ENCODE peak calls at places on chromosomes 6 and 20, in six cellular contexts. V is Calu3, N is kidney epithelial cell, Y is RWPE1, P is mesothelial cell of epicardium, J is mucosa of descending colon. F is an unnamed sample.

GRCh38 chr6:47646689-47647088 is 51.7 kb upstream of the ADGRF4 start:
- DNase-seq in V (no peak), N (no peak), Y (no peak), P (no peak), J (peak; percentile 21), F (no peak)

GRCh38 chr6:26454641-26455040 is 3.1 kb upstream of the BTN2A1 start:
- DNase-seq in V (no peak), N (no peak), Y (no peak), P (no peak), J (no peak), F (no peak)

GRCh38 chr6:52617087-52617486 is 40.2 kb upstream of the TRAM2 start:
- DNase-seq in V (no peak), N (no peak), Y (no peak), P (no peak), J (no peak), F (no peak)

GRCh38 chr6:19033683-19034082 is 646.5 kb downstream of the RNF144B start:
- DNase-seq in V (no peak), N (no peak), Y (no peak), P (no peak), J (no peak), F (no peak)

GRCh38 chr6:144898052-144898689 is 613.0 kb downstream of the UTRN start:
- DNase-seq in V (no peak), N (peak; percentile 26), Y (peak; percentile 54), P (no peak), J (no peak), F (no peak)

GRCh38 chr20:57388953-57389694 is 2.1 kb upstream of the RBM38 start:
- DNase-seq in V (peak; percentile 92), N (no peak), Y (peak; percentile 83), P (no peak), J (peak; percentile 87), F (peak; percentile 60)

GRCh38 chr20:48818481-48818987 is 9.3 kb downstream of the PREX1 start:
- DNase-seq in V (no peak), N (no peak), Y (no peak), P (no peak), J (no peak), F (no peak)

GRCh38 chr6:53431704-53432103 is 83.0 kb upstream of the ELOVL5 start:
- DNase-seq in V (no peak), N (no peak), Y (no peak), P (no peak), J (no peak), F (no peak)

GRCh38 chr6:144012534-144012933 is 4.5 kb upstream of the PLAGL1 start:
- DNase-seq in V (no peak), N (no peak), Y (no peak), P (no peak), J (no peak), F (no peak)

GRCh38 chr20:1075564-1075963 is 42.8 kb upstream of the PSMF1 start:
- DNase-seq in V (no peak), N (no peak), Y (no peak), P (no peak), J (no peak), F (no peak)

GRCh38 chr6:12577124-12577845 is 139.3 kb upstream of the PHACTR1 start:
- DNase-seq in V (no peak), N (peak; percentile 76), Y (peak; percentile 26), P (no peak), J (no peak), F (no peak)

GRCh38 chr6:56808871-56809359 is 146.0 kb upstream of the BEND6 start:
- DNase-seq in V (peak; percentile 31), N (no peak), Y (peak; percentile 47), P (no peak), J (no peak), F (no peak)

GRCh38 chr6:15643542-15643941 is 19.3 kb downstream of the DTNBP1 start:
- DNase-seq in V (no peak), N (no peak), Y (no peak), P (no peak), J (no peak), F (no peak)

GRCh38 chr6:15644904-15645303 is 17.9 kb downstream of the DTNBP1 start:
- DNase-seq in V (no peak), N (no peak), Y (no peak), P (no peak), J (no peak), F (no peak)

GRCh38 chr6:15638373-15638772 is 24.5 kb downstream of the DTNBP1 start:
- DNase-seq in V (no peak), N (no peak), Y (no peak), P (no peak), J (no peak), F (no peak)

DNA sequence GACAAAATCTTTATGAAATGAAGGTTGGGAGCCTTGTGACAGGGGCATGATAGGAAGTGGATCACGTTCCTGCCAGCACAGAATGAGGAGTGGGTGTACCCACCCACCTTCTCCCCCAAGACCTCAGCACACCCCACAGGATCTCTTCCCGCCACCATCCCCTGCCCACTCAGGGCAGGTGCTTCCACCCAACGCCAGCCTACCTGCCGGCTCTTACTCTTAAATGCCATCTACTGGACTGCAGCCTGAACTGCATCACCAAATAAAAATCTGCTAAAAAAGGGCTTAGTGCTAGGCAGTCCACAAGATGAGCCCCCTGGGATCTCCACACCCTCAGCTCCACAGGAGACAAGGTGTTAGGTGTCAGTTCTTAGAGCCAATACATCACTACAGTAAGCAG is 20.6 kb downstream of the DTNBP1 start:
- DNase-seq in V (no peak), N (no peak), Y (no peak), P (no peak), J (no peak), F (no peak)
- TF ChIP-seq CTCF in V (peak; percentile 40), N (peak; percentile 20), Y (no peak), P (no peak), J (no peak), F (no peak)

DNA sequence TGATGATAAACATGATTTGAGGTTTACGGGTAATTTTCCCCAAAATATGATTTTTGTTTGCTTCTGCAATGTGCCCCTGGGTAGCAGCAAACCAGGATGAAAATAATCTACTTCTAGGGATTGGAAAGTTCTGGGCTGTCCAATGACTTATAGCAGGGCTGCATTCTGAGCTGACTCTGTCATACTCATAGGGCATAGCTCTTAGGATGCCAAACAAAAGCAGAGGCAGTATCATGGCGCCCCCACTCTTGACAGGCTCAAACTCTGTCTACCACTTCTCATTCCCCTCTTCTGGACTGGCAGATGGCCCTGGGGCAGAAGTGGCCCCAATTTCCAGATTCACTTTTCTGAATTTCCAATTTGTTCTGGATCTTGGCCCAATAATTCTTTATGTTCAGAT is 10.3 kb downstream of the SERPINB1 start:
- DNase-seq in V (no peak), N (no peak), Y (no peak), P (no peak), J (no peak), F (no peak)
- TF ChIP-seq CTCF in V (no peak), N (no peak), Y (no peak), P (no peak), J (no peak), F (no peak)

GRCh38 chr6:164007881-164008280 is 593.4 kb downstream of the QKI start:
- DNase-seq in V (no peak), N (no peak), Y (no peak), P (no peak), J (no peak), F (no peak)
- TF ChIP-seq CTCF in V (no peak), N (no peak), Y (no peak), P (no peak), J (no peak), F (no peak)

DNA sequence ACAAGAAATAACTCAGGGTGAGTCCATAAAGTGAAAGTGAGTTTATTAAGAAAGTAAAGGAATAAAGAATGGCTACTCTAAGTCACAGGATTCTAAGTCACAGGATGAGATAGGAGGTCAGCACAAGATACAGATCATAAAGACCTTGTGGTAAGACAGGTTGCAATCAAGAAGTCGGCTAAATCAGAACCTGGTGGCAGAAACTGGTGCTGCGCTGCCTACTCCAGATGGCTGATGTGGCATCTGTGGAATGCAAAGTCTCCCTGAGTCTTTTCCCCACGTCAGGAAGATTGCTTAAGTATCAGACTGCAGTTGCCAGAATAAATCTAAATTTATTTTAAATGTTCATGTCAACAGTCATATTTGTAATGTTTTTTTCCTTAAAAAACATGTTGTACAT is 10.7 kb upstream of the KCNK15 start:
- DNase-seq in V (peak; percentile 55), N (no peak), Y (peak; percentile 76), P (no peak), J (no peak), F (no peak)
- TF ChIP-seq CTCF in V (peak; percentile 41), N (peak; percentile 24), Y (peak; percentile 19), P (peak; percentile 12), J (no peak), F (no peak)

GRCh38 chr20:54456972-54457371 is 18.4 kb upstream of the DOK5 start:
- DNase-seq in V (no peak), N (no peak), Y (no peak), P (no peak), J (no peak), F (no peak)
- TF ChIP-seq CTCF in V (no peak), N (peak; percentile 3), Y (no peak), P (no peak), J (no peak), F (no peak)

GRCh38 chr20:3777726-3778629 is 3.3 kb downstream of the SPEF1 start:
- DNase-seq in V (peak; percentile 39), N (no peak), Y (peak; percentile 63), P (no peak), J (peak; percentile 61), F (no peak)
- TF ChIP-seq CTCF in V (no peak), N (no peak), Y (no peak), P (no peak), J (no peak), F (no peak)

DNA sequence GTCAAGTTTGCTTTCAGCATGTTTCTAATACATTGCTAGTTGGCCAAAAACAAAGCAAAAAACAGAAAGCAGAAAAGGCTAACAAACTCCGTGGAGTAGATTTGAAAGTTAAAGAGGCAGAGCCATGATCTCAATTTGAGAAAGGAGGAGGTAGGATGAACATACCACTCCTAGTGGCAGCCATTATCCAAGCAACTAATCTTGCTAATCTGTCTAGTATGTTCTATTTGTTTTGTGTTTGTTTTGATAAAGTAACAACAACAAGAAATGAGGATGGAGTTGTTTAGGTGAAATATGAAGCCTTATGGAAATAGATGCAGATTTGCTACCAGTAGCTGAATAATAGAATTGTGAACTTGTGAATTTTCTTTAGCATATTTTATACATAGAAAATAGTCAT is 295.5 kb upstream of the PRDM1 start:
- DNase-seq in V (no peak), N (no peak), Y (no peak), P (no peak), J (no peak), F (no peak)
- TF ChIP-seq CTCF in V (no peak), N (no peak), Y (no peak), P (no peak), J (no peak), F (no peak)

GRCh38 chr20:39289316-39289715 is 327.2 kb downstream of the DHX35 start:
- DNase-seq in V (peak; percentile 13), N (no peak), Y (no peak), P (no peak), J (peak; percentile 50), F (no peak)
- TF ChIP-seq CTCF in V (no peak), N (no peak), Y (no peak), P (no peak), J (no peak), F (no peak)

F was measured in natural killer cell.